ENCODE peak calls at places on chromosomes 2 and 18, in eight cellular contexts. M, E, I, V, A, N, S and R are unnamed samples.

GRCh38 chr18:70501358-70501757 is 212.5 kb downstream of the SOCS6 start:
- DNase-seq in V (no peak), I (no peak), M (no peak), N (no peak), A (no peak), S (no peak), E (no peak), R (no peak)

GRCh38 chr2:42809131-42809875 is 16.9 kb upstream of the HAAO start:
- DNase-seq in N (no peak), V (no peak), M (no peak), E (no peak), A (no peak), S (no peak), I (peak), R (no peak)

GRCh38 chr18:49723648-49724180 is 89.6 kb downstream of the ACAA2 start:
- DNase-seq in V (no peak), E (peak), S (no peak), N (no peak), I (no peak), M (no peak), A (no peak), R (peak)

GRCh38 chr2:69668598-69668997 is 25.1 kb upstream of the AAK1 start:
- DNase-seq in V (no peak), A (no peak), M (no peak), S (no peak), I (no peak), E (no peak), N (no peak), R (peak)

GRCh38 chr2:33068261-33068660 is 121.5 kb downstream of the LTBP1 start:
- DNase-seq in A (no peak), M (no peak), N (no peak), E (no peak), V (peak), S (no peak), I (no peak), R (no peak)

GRCh38 chr18:31574359-31574758 is 17.3 kb upstream of the TTR start:
- DNase-seq in I (no peak), A (no peak), E (no peak), S (no peak), V (no peak), N (no peak), M (no peak), R (no peak)

GRCh38 chr2:12766421-12766879 is 49.7 kb downstream of the TRIB2 start:
- DNase-seq in V (no peak), E (no peak), I (no peak), M (no peak), S (peak), N (peak), A (no peak), R (no peak)

GRCh38 chr2:133607679-133608078 is 39.4 kb upstream of the NCKAP5 start:
- DNase-seq in S (no peak), N (no peak), A (no peak), E (no peak), M (no peak), I (no peak), V (no peak), R (no peak)

GRCh38 chr2:62787381-62787780 is 81.9 kb downstream of the EHBP1 start:
- DNase-seq in S (no peak), E (peak), M (no peak), V (no peak), N (no peak), A (no peak), I (no peak), R (peak)

GRCh38 chr2:189580662-189581353 is at the start of gene SLC40A1:
- DNase-seq in N (no peak), I (peak), V (no peak), E (peak), M (peak), S (peak), A (peak), R (no peak)

GRCh38 chr2:33812707-33813106 is 213.6 kb upstream of the FAM98A start:
- DNase-seq in N (no peak), I (no peak), A (no peak), M (no peak), E (no peak), V (no peak), S (no peak), R (no peak)

GRCh38 chr2:20207051-20207450 is 17.9 kb downstream of the SDC1 start:
- DNase-seq in M (no peak), A (no peak), S (no peak), I (no peak), V (no peak), E (no peak), N (no peak), R (no peak)

GRCh38 chr18:23225518-23225917 is 90.2 kb downstream of the CABLES1 start:
- DNase-seq in A (no peak), I (no peak), E (peak), N (no peak), M (no peak), S (no peak), V (peak), R (peak)

GRCh38 chr18:31386683-31387082 is 10.1 kb downstream of the DSG4 start:
- DNase-seq in I (no peak), V (no peak), E (no peak), S (no peak), M (no peak), N (no peak), A (no peak), R (peak)

GRCh38 chr2:73418343-73418742 is 32.7 kb downstream of the ALMS1 start:
- DNase-seq in N (peak), E (peak), A (peak), I (no peak), V (no peak), S (no peak), M (no peak), R (peak)

GRCh38 chr2:172437419-172438063 is 10.2 kb downstream of the ITGA6 start:
- DNase-seq in V (no peak), S (no peak), I (no peak), A (no peak), N (no peak), M (peak), E (no peak), R (no peak)

GRCh38 chr2:72921088-72921851 is 4.0 kb downstream of the EMX1 start:
- DNase-seq in I (no peak), M (no peak), A (no peak), V (no peak), S (no peak), N (no peak), E (no peak), R (no peak)

GRCh38 chr2:230319211-230319862 is 7.7 kb upstream of the SP140L start:
- DNase-seq in E (no peak), V (no peak), N (no peak), M (peak), A (no peak), I (peak), S (no peak), R (no peak)

GRCh38 chr18:58896268-58896667 is 31.6 kb downstream of the ZNF532 start:
- DNase-seq in I (no peak), V (no peak), A (no peak), S (no peak), E (no peak), N (no peak), M (peak), R (no peak)

GRCh38 chr2:236164201-236164982 is 3.8 kb downstream of the GBX2 start:
- DNase-seq in I (no peak), V (no peak), M (no peak), N (no peak), A (no peak), E (no peak), S (no peak), R (no peak)

GRCh38 chr18:4286256-4286655 is 168.9 kb downstream of the DLGAP1 start:
- DNase-seq in I (no peak), E (no peak), A (no peak), N (no peak), V (no peak), S (no peak), M (no peak), R (no peak)

GRCh38 chr2:99389946-99390345 is 52.8 kb downstream of the EIF5B start:
- DNase-seq in M (no peak), E (no peak), S (no peak), A (no peak), I (no peak), V (no peak), N (no peak), R (no peak)

GRCh38 chr18:8654482-8655451 is 45.5 kb downstream of the RAB12 start:
- DNase-seq in A (no peak), N (no peak), M (peak), I (no peak), E (no peak), V (no peak), S (no peak), R (peak)

GRCh38 chr2:161709428-161709827 is 85.2 kb downstream of the SLC4A10 start:
- DNase-seq in V (no peak), M (no peak), A (no peak), S (no peak), E (no peak), N (no peak), I (no peak), R (no peak)

GRCh38 chr2:130823886-130824491 is 12.7 kb upstream of the ARHGEF4 start:
- DNase-seq in M (no peak), I (no peak), N (no peak), S (no peak), V (no peak), A (no peak), E (no peak), R (no peak)

GRCh38 chr18:34729264-34729663 is 19.2 kb downstream of the DTNA start:
- DNase-seq in E (peak), N (no peak), V (no peak), M (no peak), I (no peak), S (no peak), A (no peak), R (no peak)

GRCh38 chr2:21916934-21917522 is 793.3 kb downstream of the TDRD15 start:
- DNase-seq in V (no peak), I (no peak), N (no peak), S (no peak), A (no peak), E (no peak), M (no peak), R (no peak)

GRCh38 chr2:241359481-241360045 is 3.5 kb downstream of the FARP2 start:
- DNase-seq in M (no peak), I (no peak), V (no peak), N (no peak), A (no peak), S (no peak), E (no peak), R (no peak)

GRCh38 chr18:13136689-13137040 is 81.9 kb upstream of the LDLRAD4 start:
- DNase-seq in A (peak), M (no peak), S (no peak), N (no peak), E (peak), V (no peak), I (no peak), R (no peak)

GRCh38 chr2:64748561-64748960 is 94.8 kb upstream of the SERTAD2 start:
- DNase-seq in N (no peak), A (no peak), V (no peak), I (no peak), M (no peak), S (no peak), E (no peak), R (no peak)

GRCh38 chr2:83528746-83529145 is 930.3 kb downstream of the SUCLG1 start:
- DNase-seq in I (no peak), V (no peak), M (no peak), A (no peak), S (no peak), N (no peak), E (no peak), R (no peak)

GRCh38 chr2:69381337-69381737 is 5.7 kb downstream of the GFPT1 start:
- DNase-seq in A (no peak), N (no peak), M (no peak), I (no peak), V (no peak), S (no peak), E (peak), R (no peak)